ENCODE peak calls at places on chromosomes 6 and 20, in seven cellular contexts. Y is sigmoid colon; D is PC-9; H is CD8-positive, alpha-beta memory T cell; N is psoas muscle; P is transverse colon; U is heart right ventricle. S is an unnamed sample.

GRCh38 chr20:36779656-36780025 is 6.1 kb upstream of the DSN1 start:
- DNase-seq in Y (no peak), D (no peak), H (no peak), N (no peak), P (no peak), U (no peak), S (no peak)

GRCh38 chr6:16635810-16636602 is 125.3 kb downstream of the ATXN1 start:
- DNase-seq in Y (no peak), D (peak; percentile 81), H (no peak), N (no peak), P (peak; percentile 15), U (no peak), S (no peak)

GRCh38 chr20:20765696-20766095 is 53.3 kb upstream of the RALGAPA2 start:
- DNase-seq in Y (no peak), D (no peak), H (no peak), N (no peak), P (no peak), U (no peak), S (no peak)

GRCh38 chr6:63923139-63923739 is 287.6 kb downstream of the PHF3 start:
- DNase-seq in Y (no peak), D (no peak), H (no peak), N (no peak), P (no peak), U (no peak), S (no peak)

GRCh38 chr20:48489656-48490055 is 338.1 kb downstream of the PREX1 start:
- DNase-seq in Y (no peak), D (no peak), H (no peak), N (no peak), P (peak; percentile 3), U (no peak), S (no peak)

GRCh38 chr6:50819527-50819905 is 845 bp downstream of the TFAP2B start:
- DNase-seq in Y (no peak), D (no peak), H (no peak), N (no peak), P (no peak), U (no peak), S (no peak)

GRCh38 chr20:39291301-39291700 is 329.2 kb downstream of the DHX35 start:
- DNase-seq in Y (no peak), D (no peak), H (no peak), N (no peak), P (no peak), U (no peak), S (no peak)

GRCh38 chr20:17633221-17633849 is 48.7 kb downstream of the RRBP1 start:
- DNase-seq in Y (no peak), D (no peak), H (no peak), N (no peak), P (no peak), U (no peak), S (no peak)

GRCh38 chr6:15523679-15524630 is 138.9 kb downstream of the DTNBP1 start:
- DNase-seq in Y (no peak), D (no peak), H (no peak), N (no peak), P (no peak), U (no peak), S (no peak)

GRCh38 chr6:2034256-2034655 is 211.1 kb downstream of the GMDS start:
- DNase-seq in Y (no peak), D (no peak), H (no peak), N (no peak), P (no peak), U (no peak), S (no peak)

GRCh38 chr6:2036084-2037023 is 209.1 kb downstream of the GMDS start:
- DNase-seq in Y (no peak), D (no peak), H (no peak), N (no peak), P (no peak), U (no peak), S (no peak)

GRCh38 chr6:2035046-2035445 is 210.4 kb downstream of the GMDS start:
- DNase-seq in Y (no peak), D (no peak), H (no peak), N (no peak), P (no peak), U (no peak), S (no peak)

GRCh38 chr6:2038096-2038495 is 207.3 kb downstream of the GMDS start:
- DNase-seq in Y (no peak), D (no peak), H (peak; percentile 33), N (no peak), P (peak; percentile 14), U (no peak), S (no peak)

DNA sequence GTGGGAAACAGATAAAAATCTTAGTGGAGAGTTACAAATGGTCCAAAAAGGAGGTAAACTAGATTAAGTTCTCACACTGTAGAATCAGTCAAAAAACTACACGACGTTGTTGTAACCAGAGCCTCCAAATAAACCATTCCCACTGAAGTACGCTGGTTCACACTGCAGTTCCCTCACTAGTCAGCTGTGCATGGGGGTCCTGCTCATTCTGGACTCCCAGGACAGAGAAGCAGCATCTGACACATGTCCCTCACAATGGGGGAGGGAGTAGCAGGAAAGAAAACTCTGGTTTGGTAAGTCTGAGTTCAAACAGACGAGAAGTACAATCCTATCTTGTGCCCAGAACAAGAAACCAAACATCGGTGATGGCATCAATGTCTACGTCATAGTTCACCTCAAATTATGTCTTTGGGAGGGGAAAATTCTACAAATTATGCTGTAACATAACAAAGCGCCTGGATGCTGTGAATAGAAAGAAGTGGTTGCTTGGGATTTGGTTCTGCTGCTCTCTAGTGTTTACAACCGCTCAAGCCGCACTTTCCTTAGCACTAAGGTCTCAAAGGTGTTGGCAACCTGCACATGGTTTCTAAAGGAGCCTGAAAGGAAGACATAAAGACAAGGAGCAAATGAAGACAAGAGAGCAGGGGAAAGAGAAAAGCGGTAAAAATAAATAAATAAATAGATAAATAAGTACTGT is 208.0 kb downstream of the GMDS start:
- DNase-seq in Y (no peak), D (no peak), H (no peak), N (no peak), P (no peak), U (no peak), S (no peak)
- H3K4me3 ChIP-seq in Y (no peak overlapping the region), D (no peak overlapping the region), H (no peak overlapping the region), N (no peak overlapping the region), P (no peak overlapping the region), U (no peak overlapping the region), S (no peak overlapping the region)

GRCh38 chr20:45358282-45359068 is 4.5 kb upstream of the SYS1 start:
- DNase-seq in Y (peak; percentile 98), D (no peak), H (no peak), N (peak; percentile 88), P (peak; percentile 73), U (peak; percentile 81), S (no peak)
- H3K4me1 ChIP-seq in Y (peaks cover 77% of the 10 kb centered on the region), D (peaks cover 56% of the 10 kb centered on the region), H (peaks cover 4% of the 10 kb centered on the region), N (peaks cover 61% of the 10 kb centered on the region), P (peaks cover 37% of the 10 kb centered on the region), U (peaks cover 45% of the 10 kb centered on the region), S (peaks cover 31% of the 10 kb centered on the region)

DNA sequence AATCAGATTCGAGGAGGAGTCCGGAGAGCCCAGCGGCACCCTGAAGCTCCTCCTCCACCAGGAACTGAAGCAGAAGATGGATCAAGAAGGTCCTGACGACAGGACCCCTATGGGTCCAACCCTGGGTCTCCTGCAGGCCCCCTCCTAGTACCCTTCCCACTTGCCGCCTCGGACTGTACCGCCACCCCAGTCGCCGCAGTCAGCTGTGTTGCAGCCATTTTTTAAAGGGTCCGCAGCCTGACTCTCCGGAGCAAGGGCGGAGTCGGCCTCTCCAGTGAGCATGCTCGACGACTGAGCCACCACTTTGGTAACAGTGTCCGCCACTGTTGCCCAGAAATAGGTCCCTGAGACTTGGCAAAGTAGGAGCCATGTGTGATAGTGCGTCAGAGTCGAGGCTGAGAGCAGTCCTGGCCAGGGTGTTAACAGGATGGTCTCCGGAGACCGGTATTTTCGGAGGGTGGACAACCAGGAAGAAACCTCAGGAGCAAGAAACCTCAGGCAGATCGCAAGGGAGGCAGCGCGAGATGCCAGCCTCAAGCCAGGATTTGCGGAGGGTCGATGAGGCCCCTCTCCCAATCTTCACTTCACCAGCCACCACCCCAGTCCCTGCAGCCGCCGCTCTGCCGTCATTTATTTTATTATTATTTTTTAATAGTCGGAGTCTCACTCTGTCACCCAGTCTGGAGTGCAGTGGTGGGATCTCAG is 294.6 kb upstream of the ZNF337 start:
- DNase-seq in Y (no peak), D (no peak), H (no peak), N (no peak), P (no peak), U (no peak), S (no peak)
- H3K4me3 ChIP-seq in Y (no peak overlapping the region), D (no peak overlapping the region), H (no peak overlapping the region), N (no peak overlapping the region), P (no peak overlapping the region), U (no peak overlapping the region), S (no peak overlapping the region)

GRCh38 chr20:44172572-44172950 is 14.4 kb downstream of the JPH2 start:
- DNase-seq in Y (peak; percentile 28), D (no peak), H (no peak), N (no peak), P (no peak), U (no peak), S (no peak)

GRCh38 chr20:44173116-44173515 is 13.9 kb downstream of the JPH2 start:
- DNase-seq in Y (peak; percentile 11), D (peak; percentile 88), H (no peak), N (no peak), P (no peak), U (no peak), S (no peak)

GRCh38 chr20:44176833-44177533 is 10.0 kb downstream of the JPH2 start:
- DNase-seq in Y (peak; percentile 75), D (peak; percentile 92), H (no peak), N (peak; percentile 89), P (peak; percentile 72), U (no peak), S (peak; percentile 48)

GRCh38 chr20:44173846-44174245 is 13.1 kb downstream of the JPH2 start:
- DNase-seq in Y (no peak), D (peak; percentile 92), H (no peak), N (no peak), P (no peak), U (no peak), S (no peak)

GRCh38 chr20:44174996-44175766 is 11.8 kb downstream of the JPH2 start:
- DNase-seq in Y (peak; percentile 65), D (no peak), H (no peak), N (peak; percentile 92), P (no peak), U (peak; percentile 39), S (no peak)
- H3K4me1 ChIP-seq in Y (peaks cover 100% of the 10 kb centered on the region), D (peaks cover 94% of the 10 kb centered on the region), H (no peaks in the 10 kb centered on the region), N (peaks cover 88% of the 10 kb centered on the region), P (peaks cover 16% of the 10 kb centered on the region), U (peaks cover 70% of the 10 kb centered on the region), S (no peaks in the 10 kb centered on the region)

GRCh38 chr6:123997223-123997622 is 193.6 kb downstream of the NKAIN2 start:
- DNase-seq in Y (no peak), D (no peak), H (no peak), N (no peak), P (no peak), U (no peak), S (no peak)
- H3K4me3 ChIP-seq in Y (no peak overlapping the region), D (no peak overlapping the region), H (no peak overlapping the region), N (no peak overlapping the region), P (no peak overlapping the region), U (no peak overlapping the region), S (no peak overlapping the region)